ENCODE peak calls at places on chromosomes 6 and 20, in five cellular contexts. One of them, this sample, is unnamed.

GRCh38 chr6:41434803-41435470 is 99.5 kb downstream of the NCR2 start:
- DNase-seq in heart left ventricle: no peak
- DNase-seq in upper lobe of left lung: no peak
- DNase-seq in ovary: no peak
- DNase-seq in uterus: no peak
- DNase-seq in this sample: no peak

GRCh38 chr6:32086661-32087573 is 22.2 kb downstream of the TNXB start:
- DNase-seq in heart left ventricle: peak; percentile 42
- DNase-seq in upper lobe of left lung: peak; percentile 86
- DNase-seq in uterus: no peak
- DNase-seq in ovary: peak; percentile 61
- DNase-seq in this sample: no peak

GRCh38 chr20:43691928-43692524 is 25.1 kb downstream of the MYBL2 start:
- DNase-seq in ovary: no peak
- DNase-seq in uterus: no peak
- DNase-seq in heart left ventricle: no peak
- DNase-seq in upper lobe of left lung: no peak
- DNase-seq in this sample: no peak

GRCh38 chr20:49938173-49939163 is 2.3 kb downstream of the RNF114 start:
- DNase-seq in uterus: peak; percentile 60
- DNase-seq in heart left ventricle: peak; percentile 69
- DNase-seq in upper lobe of left lung: no peak
- DNase-seq in ovary: peak; percentile 51
- DNase-seq in this sample: no peak

GRCh38 chr20:9966966-9967365 is 67.8 kb upstream of the ANKEF1 start:
- DNase-seq in ovary: no peak
- DNase-seq in upper lobe of left lung: no peak
- DNase-seq in heart left ventricle: no peak
- DNase-seq in uterus: no peak
- DNase-seq in this sample: no peak

GRCh38 chr6:135260612-135261011 is 79.5 kb downstream of the MYB start:
- DNase-seq in upper lobe of left lung: no peak
- DNase-seq in uterus: no peak
- DNase-seq in ovary: no peak
- DNase-seq in heart left ventricle: no peak
- DNase-seq in this sample: no peak

GRCh38 chr6:105573556-105573955 is 170.7 kb upstream of the PREP start:
- DNase-seq in uterus: no peak
- DNase-seq in upper lobe of left lung: no peak
- DNase-seq in heart left ventricle: no peak
- DNase-seq in ovary: no peak
- DNase-seq in this sample: no peak

GRCh38 chr6:34201455-34202098 is 35.1 kb upstream of the HMGA1 start:
- DNase-seq in ovary: no peak
- DNase-seq in heart left ventricle: no peak
- DNase-seq in upper lobe of left lung: no peak
- DNase-seq in uterus: no peak
- DNase-seq in this sample: no peak

GRCh38 chr6:41503841-41504525 is 42.2 kb upstream of the FOXP4 start:
- DNase-seq in upper lobe of left lung: peak; percentile 87
- DNase-seq in heart left ventricle: no peak
- DNase-seq in ovary: peak; percentile 70
- DNase-seq in uterus: peak; percentile 51
- DNase-seq in this sample: no peak

GRCh38 chr6:88704980-88705379 is 258.4 kb downstream of the RNGTT start:
- DNase-seq in heart left ventricle: no peak
- DNase-seq in ovary: no peak
- DNase-seq in uterus: no peak
- DNase-seq in upper lobe of left lung: no peak
- DNase-seq in this sample: no peak

GRCh38 chr6:53483423-53484353 is 61.2 kb downstream of the GCLC start:
- DNase-seq in ovary: no peak
- DNase-seq in upper lobe of left lung: no peak
- DNase-seq in heart left ventricle: peak; percentile 69
- DNase-seq in uterus: no peak
- DNase-seq in this sample: no peak

GRCh38 chr20:38412877-38413577 is 22.1 kb downstream of the SNHG17 start:
- DNase-seq in uterus: no peak
- DNase-seq in ovary: no peak
- DNase-seq in upper lobe of left lung: no peak
- DNase-seq in heart left ventricle: no peak
- DNase-seq in this sample: no peak

GRCh38 chr6:2857580-2858337 is 16.1 kb upstream of the SERPINB1 start:
- DNase-seq in ovary: peak; percentile 72
- DNase-seq in heart left ventricle: peak; percentile 64
- DNase-seq in upper lobe of left lung: peak; percentile 88
- DNase-seq in uterus: no peak
- DNase-seq in this sample: no peak

DNA sequence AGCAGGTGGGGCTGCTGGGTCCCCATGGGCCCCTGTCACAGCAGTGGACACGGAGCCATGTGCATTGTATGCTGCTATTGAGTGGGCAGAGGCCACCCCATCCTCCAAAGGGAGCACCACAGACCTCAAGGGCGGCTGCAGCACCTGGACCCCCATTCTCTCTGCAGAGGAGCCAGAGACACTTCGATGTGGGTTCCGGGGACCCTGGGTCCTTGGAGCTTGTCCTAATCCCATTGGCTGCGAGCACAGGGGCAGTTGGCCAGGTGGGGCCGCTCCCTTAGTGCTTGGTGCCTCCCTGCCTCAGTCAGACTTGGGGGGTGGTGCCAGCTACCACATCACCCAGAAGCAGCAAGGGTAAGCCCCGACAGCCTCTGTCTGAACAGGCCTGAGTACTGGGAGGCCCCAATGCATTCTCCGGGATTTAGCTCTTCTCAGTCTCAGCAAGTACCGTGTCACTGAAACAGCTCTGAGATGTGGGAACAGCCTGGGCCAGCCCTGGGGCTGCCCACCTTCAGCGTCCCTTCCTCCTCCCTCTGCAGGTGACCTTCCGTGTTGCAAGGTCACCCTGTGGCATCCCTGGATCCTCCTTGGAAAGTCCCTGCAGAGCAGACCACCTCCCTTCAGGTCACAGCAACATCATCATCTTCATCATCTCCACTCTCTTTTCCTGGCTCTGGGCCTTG is 73.9 kb downstream of the GINS1 start:
- DNase-seq in ovary: peak; percentile 13
- DNase-seq in uterus: no peak
- DNase-seq in upper lobe of left lung: peak; percentile 37
- DNase-seq in heart left ventricle: no peak
- DNase-seq in this sample: no peak
- TF ChIP-seq CTCF in ovary: no peak
- TF ChIP-seq CTCF in uterus: no peak
- TF ChIP-seq CTCF in upper lobe of left lung: no peak
- TF ChIP-seq CTCF in heart left ventricle: no peak
- TF ChIP-seq CTCF in this sample: no peak

GRCh38 chr6:158765509-158766068 is 53.6 kb downstream of the EZR start:
- DNase-seq in heart left ventricle: no peak
- DNase-seq in uterus: no peak
- DNase-seq in upper lobe of left lung: no peak
- DNase-seq in ovary: no peak
- DNase-seq in this sample: no peak
- TF ChIP-seq POLR2A in heart left ventricle: no peak
- TF ChIP-seq POLR2A in uterus: no peak
- TF ChIP-seq POLR2A in upper lobe of left lung: no peak
- TF ChIP-seq POLR2A in ovary: no peak
- TF ChIP-seq POLR2A in this sample: no peak

DNA sequence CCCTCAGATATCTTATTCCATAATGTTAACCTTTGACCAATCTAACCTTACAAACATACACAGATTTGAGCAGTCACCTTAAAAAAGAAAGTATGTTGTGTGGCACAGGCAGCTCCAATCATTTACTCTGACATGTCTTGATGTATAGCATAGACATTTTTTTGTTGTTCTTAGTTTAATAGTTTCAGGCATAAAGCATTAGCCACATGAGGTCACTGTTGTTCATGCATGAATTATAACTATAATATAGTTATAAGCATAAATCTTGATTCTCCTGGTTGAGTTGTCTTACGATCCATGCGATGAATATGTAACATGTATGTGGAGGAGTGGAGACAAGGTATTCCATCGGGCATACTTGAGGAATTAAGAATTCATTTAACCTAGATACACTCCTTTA is 26.1 kb upstream of the NKAIN2 start:
- DNase-seq in ovary: no peak
- DNase-seq in heart left ventricle: no peak
- DNase-seq in upper lobe of left lung: no peak
- DNase-seq in uterus: no peak
- DNase-seq in this sample: no peak
- TF ChIP-seq CTCF in ovary: no peak
- TF ChIP-seq CTCF in heart left ventricle: peak; percentile 21
- TF ChIP-seq CTCF in upper lobe of left lung: no peak
- TF ChIP-seq CTCF in uterus: no peak
- TF ChIP-seq CTCF in this sample: no peak

GRCh38 chr6:17394192-17394611 is 807 bp downstream of the CAP2 start:
- DNase-seq in heart left ventricle: peak; percentile 37
- DNase-seq in uterus: peak; percentile 50
- DNase-seq in upper lobe of left lung: no peak
- DNase-seq in ovary: peak; percentile 50
- DNase-seq in this sample: no peak
- TF ChIP-seq POLR2A in heart left ventricle: no peak
- TF ChIP-seq POLR2A in uterus: no peak
- TF ChIP-seq POLR2A in upper lobe of left lung: no peak
- TF ChIP-seq POLR2A in ovary: no peak
- TF ChIP-seq POLR2A in this sample: no peak

DNA sequence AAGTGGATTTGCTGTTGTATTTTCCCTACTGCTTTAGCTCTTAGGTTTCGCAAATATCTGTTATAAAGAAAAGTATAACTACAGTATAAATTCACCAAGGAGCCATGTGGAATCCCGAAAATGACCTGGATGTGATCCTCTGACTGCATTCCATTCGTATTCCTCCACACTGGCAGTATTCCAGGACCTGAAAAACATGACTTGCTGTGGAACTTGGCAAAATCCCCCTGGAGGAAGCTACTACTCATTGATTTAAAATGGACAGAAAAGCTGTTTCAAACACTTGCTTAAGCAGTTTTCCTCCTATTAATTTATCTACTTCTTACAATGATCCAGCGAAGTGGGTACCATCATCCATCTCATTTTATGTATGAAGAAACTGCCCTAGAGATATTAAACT is 13.3 kb upstream of the ENPP5 start:
- DNase-seq in upper lobe of left lung: no peak
- DNase-seq in heart left ventricle: no peak
- DNase-seq in uterus: no peak
- DNase-seq in ovary: no peak
- DNase-seq in this sample: no peak
- TF ChIP-seq CTCF in upper lobe of left lung: no peak
- TF ChIP-seq CTCF in heart left ventricle: peak; percentile 10
- TF ChIP-seq CTCF in uterus: no peak
- TF ChIP-seq CTCF in ovary: no peak
- TF ChIP-seq CTCF in this sample: no peak

DNA sequence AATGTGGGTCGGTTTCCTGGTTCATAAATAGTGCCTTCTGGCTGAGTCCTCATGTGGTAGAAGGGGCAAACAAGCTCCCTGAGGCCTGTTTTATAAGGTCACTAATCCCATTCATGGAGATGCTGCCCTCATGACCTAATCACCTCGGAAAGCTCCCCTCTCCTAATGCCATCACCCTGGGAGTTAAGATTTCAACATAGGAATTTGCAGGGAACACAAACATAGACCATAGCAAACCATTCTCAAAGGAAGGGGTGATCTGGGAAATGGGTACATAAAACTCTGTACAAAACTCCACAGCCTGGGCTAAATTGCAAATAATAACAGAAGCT is 1.5 kb upstream of the ADTRP start:
- DNase-seq in ovary: no peak
- DNase-seq in upper lobe of left lung: no peak
- DNase-seq in heart left ventricle: no peak
- DNase-seq in uterus: no peak
- DNase-seq in this sample: no peak
- TF ChIP-seq POLR2A in ovary: no peak
- TF ChIP-seq POLR2A in upper lobe of left lung: no peak
- TF ChIP-seq POLR2A in heart left ventricle: no peak
- TF ChIP-seq POLR2A in uterus: no peak
- TF ChIP-seq POLR2A in this sample: no peak

GRCh38 chr6:72219536-72219935 is 333.2 kb downstream of the RIMS1 start:
- DNase-seq in upper lobe of left lung: no peak
- DNase-seq in heart left ventricle: no peak
- DNase-seq in uterus: no peak
- DNase-seq in ovary: no peak
- DNase-seq in this sample: no peak

GRCh38 chr6:72217626-72218025 is 331.3 kb downstream of the RIMS1 start:
- DNase-seq in upper lobe of left lung: no peak
- DNase-seq in uterus: no peak
- DNase-seq in ovary: no peak
- DNase-seq in heart left ventricle: no peak
- DNase-seq in this sample: no peak

GRCh38 chr6:72216222-72217106 is 330.1 kb downstream of the RIMS1 start:
- DNase-seq in heart left ventricle: no peak
- DNase-seq in uterus: no peak
- DNase-seq in ovary: no peak
- DNase-seq in upper lobe of left lung: no peak
- DNase-seq in this sample: no peak

GRCh38 chr6:72212686-72213085 is 326.3 kb downstream of the RIMS1 start:
- DNase-seq in heart left ventricle: no peak
- DNase-seq in upper lobe of left lung: no peak
- DNase-seq in ovary: no peak
- DNase-seq in uterus: no peak
- DNase-seq in this sample: no peak

GRCh38 chr6:72218125-72218524 is 331.8 kb downstream of the RIMS1 start:
- DNase-seq in uterus: no peak
- DNase-seq in upper lobe of left lung: no peak
- DNase-seq in ovary: no peak
- DNase-seq in heart left ventricle: no peak
- DNase-seq in this sample: no peak
- TF ChIP-seq CTCF in uterus: no peak
- TF ChIP-seq CTCF in upper lobe of left lung: no peak
- TF ChIP-seq CTCF in ovary: no peak
- TF ChIP-seq CTCF in heart left ventricle: no peak
- TF ChIP-seq CTCF in this sample: no peak

This sample was measured in esophagus squamous epithelium.